ENCODE peak calls at places on chromosome 19, in four cellular contexts. P is GM23338, C is left ventricle myocardium inferior, U is lower lobe of right lung. D is an unnamed sample. For H3K4me1, the result is how much of the 10 kb centered on the place peaks cover.

GRCh38 chr19:53394522-53394973 is 401 bp upstream of the ZNF765 start:
- DNase-seq in C (peak), U (peak), P (peak), D (peak)

GRCh38 chr19:28150129-28150528 is 1062.8 kb downstream of the UQCRFS1 start:
- DNase-seq in U (no peak), P (no peak), C (no peak), D (no peak)

GRCh38 chr19:15379996-15380647 is 535 bp upstream of the AKAP8 start:
- DNase-seq in P (peak), C (peak), U (no peak), D (no peak)

GRCh38 chr19:53981408-53981998 is 9.9 kb upstream of the CACNG6 start:
- DNase-seq in P (peak), C (no peak), U (no peak), D (no peak)

GRCh38 chr19:19642506-19643157 is 825 bp downstream of the GMIP start:
- DNase-seq in C (no peak), P (no peak), U (no peak), D (no peak)

GRCh38 chr19:18091217-18091608 is 4.5 kb upstream of the IL12RB1 start:
- DNase-seq in U (peak), C (peak), P (no peak), D (no peak)

GRCh38 chr19:54554006-54554405 is 19.6 kb upstream of the LILRA2 start:
- DNase-seq in C (no peak), U (no peak), P (no peak), D (no peak)

GRCh38 chr19:1678073-1678472 is 25.7 kb upstream of the TCF3 start:
- DNase-seq in U (no peak), P (no peak), C (no peak), D (no peak)

GRCh38 chr19:11064831-11065303 is 24.4 kb upstream of the LDLR start:
- DNase-seq in U (no peak), P (no peak), C (no peak), D (no peak)

GRCh38 chr19:20315543-20315942 is 148.5 kb downstream of the ZNF486 start:
- DNase-seq in C (no peak), U (no peak), P (no peak), D (no peak)

GRCh38 chr19:17981611-17982010 is 14.7 kb downstream of the KCNN1 start:
- DNase-seq in U (no peak), P (no peak), C (no peak), D (no peak)

GRCh38 chr19:11338569-11339253 is 746 bp downstream of the RAB3D start:
- DNase-seq in C (no peak), U (peak), P (no peak), D (no peak)

GRCh38 chr19:29013325-29013724 is 199.6 kb downstream of the UQCRFS1 start:
- DNase-seq in P (peak), C (no peak), U (no peak), D (no peak)

GRCh38 chr19:50435627-50436026 is 2.9 kb downstream of the MYBPC2 start:
- DNase-seq in C (no peak), U (no peak), P (no peak), D (no peak)
- H3K4me1 ChIP-seq in C (under half), U (under half), P (under half), D (under half)

GRCh38 chr19:8575467-8575997 is 1.7 kb downstream of the MYO1F start:
- DNase-seq in P (peak), C (no peak), U (no peak), D (no peak)
- H3K4me3 ChIP-seq in P (peak), C (peak), U (peak), D (peak)

GRCh38 chr19:6278051-6278450 is 1.7 kb downstream of the MLLT1 start:
- DNase-seq in U (no peak), P (no peak), C (no peak), D (no peak)

GRCh38 chr19:6274756-6275155 is 5.0 kb downstream of the MLLT1 start:
- DNase-seq in C (no peak), U (no peak), P (no peak), D (no peak)

GRCh38 chr19:6275170-6275744 is 4.5 kb downstream of the MLLT1 start:
- DNase-seq in U (no peak), C (no peak), P (no peak), D (no peak)

GRCh38 chr19:6273701-6274601 is 5.8 kb downstream of the MLLT1 start:
- DNase-seq in C (peak), P (no peak), U (peak), D (peak)

GRCh38 chr19:6276447-6276846 is 3.3 kb downstream of the MLLT1 start:
- DNase-seq in P (no peak), C (peak), U (no peak), D (peak)
- H3K27ac ChIP-seq in P (no peak), C (peak), U (peak), D (peak)

DNA sequence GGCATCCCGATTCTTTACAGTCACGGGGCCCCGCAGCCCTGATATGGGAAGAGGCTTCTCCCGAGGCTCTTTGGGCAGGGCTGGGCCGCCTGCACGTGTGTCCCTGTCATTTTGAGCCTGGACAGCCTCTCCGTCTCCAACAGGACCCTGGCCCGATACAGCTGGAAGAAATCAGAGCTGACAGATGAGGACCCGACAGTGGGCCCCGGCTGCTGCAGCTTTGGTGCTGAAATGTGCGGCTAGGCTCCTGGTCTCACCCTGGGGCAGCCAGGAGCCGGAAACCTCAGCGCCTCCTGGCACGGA is 3.2 kb downstream of the PIAS4 start:
- DNase-seq in C (no peak), U (no peak), P (no peak), D (no peak)
- H3K4me1 ChIP-seq in C (half or more), U (under half), P (under half), D (under half)

DNA sequence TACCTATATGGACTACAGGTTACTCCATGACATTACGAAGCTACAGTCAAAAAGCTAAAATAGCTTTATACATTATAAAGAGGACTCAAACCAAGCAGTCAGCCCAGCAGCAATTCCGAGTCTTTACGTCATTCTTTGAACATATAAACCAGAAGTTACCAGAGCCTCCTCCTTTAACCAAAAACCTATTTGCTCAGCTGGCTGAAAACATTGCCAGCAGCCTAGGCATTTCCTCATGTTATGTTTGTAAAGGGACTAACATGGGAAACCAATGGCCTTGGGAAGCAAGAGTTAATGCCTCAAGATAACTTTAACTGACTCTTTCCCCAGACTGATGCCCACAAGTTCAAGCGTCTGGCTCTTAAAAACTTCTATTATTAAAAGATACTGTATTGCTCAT is 104.1 kb upstream of the ZNF492 start:
- DNase-seq in U (no peak), P (no peak), C (no peak), D (no peak)
- H3K4me3 ChIP-seq in U (no peak), P (no peak), C (peak), D (no peak)

GRCh38 chr19:13031917-13032623 is 36.8 kb downstream of the NFIX start:
- DNase-seq in C (no peak), U (no peak), P (no peak), D (no peak)

GRCh38 chr19:13029301-13029880 is 34.1 kb downstream of the NFIX start:
- DNase-seq in P (no peak), C (no peak), U (no peak), D (no peak)

GRCh38 chr19:13028027-13028426 is 32.8 kb downstream of the NFIX start:
- DNase-seq in U (peak), C (no peak), P (no peak), D (no peak)

GRCh38 chr19:13027557-13027956 is 32.3 kb downstream of the NFIX start:
- DNase-seq in U (no peak), P (no peak), C (no peak), D (no peak)

DNA sequence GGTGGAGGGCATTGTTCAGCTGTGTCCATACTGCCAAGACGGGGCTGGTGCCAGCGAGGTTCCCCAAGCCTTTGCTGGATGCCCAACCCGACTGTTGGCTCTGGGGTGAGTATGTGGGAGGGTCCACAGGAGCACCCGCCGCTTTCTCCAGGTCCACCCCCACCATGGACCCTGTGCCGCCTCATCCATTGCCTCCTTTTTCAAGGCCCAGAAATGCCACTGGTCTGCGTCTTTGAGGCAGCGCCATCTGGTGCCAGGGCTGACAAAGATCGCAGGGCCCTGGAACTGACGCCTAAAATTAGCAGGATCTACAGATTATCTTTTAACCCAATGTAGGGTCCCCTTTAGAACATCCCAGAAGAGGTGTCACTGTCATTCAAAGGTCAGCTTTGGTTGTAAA is 34.6 kb downstream of the NFIX start:
- DNase-seq in U (no peak), P (peak), C (no peak), D (no peak)
- H3K27ac ChIP-seq in U (peak), P (no peak), C (peak), D (peak)

GRCh38 chr19:51065221-51065960 is 499 bp upstream of the KLK13 start:
- DNase-seq in C (no peak), U (no peak), P (no peak), D (no peak)

GRCh38 chr19:51064534-51065220 is at the start of gene KLK13:
- DNase-seq in P (peak), C (peak), U (peak), D (no peak)

GRCh38 chr19:51066816-51067215 is 1.9 kb upstream of the KLK13 start:
- DNase-seq in P (no peak), U (no peak), C (no peak), D (no peak)

GRCh38 chr19:51063664-51064063 is 1.2 kb downstream of the KLK13 start:
- DNase-seq in U (no peak), P (no peak), C (no peak), D (no peak)

DNA sequence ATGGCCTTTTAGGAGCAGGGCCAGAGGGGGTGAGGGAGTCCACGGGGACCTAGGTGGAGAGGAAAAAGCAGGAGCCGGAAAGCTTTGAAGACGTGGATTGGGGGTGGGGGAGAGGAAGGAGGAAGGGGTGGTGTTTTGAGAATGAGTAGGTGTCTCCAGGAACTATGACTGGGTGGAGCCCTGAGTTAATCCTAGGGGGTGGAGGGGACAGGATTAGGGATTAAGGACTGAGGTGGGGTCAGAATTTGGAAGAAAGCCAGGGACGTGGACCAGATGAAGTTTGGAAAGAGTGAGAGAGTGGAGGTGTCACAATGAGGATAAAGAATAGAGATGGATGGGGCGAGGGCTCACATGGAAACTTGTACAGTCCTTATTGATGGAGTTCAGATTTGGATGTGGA is 1.5 kb upstream of the KLK13 start:
- DNase-seq in U (no peak), C (no peak), P (no peak), D (no peak)
- H3K4me1 ChIP-seq in U (under half), C (under half), P (under half), D (under half)